ENCODE peak calls at places on chromosomes 6 and 20, in ten cellular contexts. One of them, this sample, is unnamed.

GRCh38 chr6:24981385-24981758 is 45.6 kb upstream of the RIPOR2 start:
- DNase-seq in left lung: no peak
- DNase-seq in RWPE2: no peak
- DNase-seq in astrocyte of the spinal cord: peak
- DNase-seq in GM06990: no peak
- DNase-seq in progenitor cell of endocrine pancreas: no peak
- DNase-seq in cardiac muscle cell: peak
- DNase-seq in body of pancreas: no peak
- DNase-seq in fibroblast of mammary gland: no peak
- DNase-seq in upper lobe of left lung: no peak
- DNase-seq in this sample: no peak

GRCh38 chr20:32241807-32242206 is 34.1 kb downstream of the POFUT1 start:
- DNase-seq in upper lobe of left lung: no peak
- DNase-seq in progenitor cell of endocrine pancreas: no peak
- DNase-seq in cardiac muscle cell: no peak
- DNase-seq in RWPE2: no peak
- DNase-seq in body of pancreas: no peak
- DNase-seq in fibroblast of mammary gland: no peak
- DNase-seq in astrocyte of the spinal cord: no peak
- DNase-seq in left lung: no peak
- DNase-seq in GM06990: no peak
- DNase-seq in this sample: no peak

GRCh38 chr6:132798820-132799538 is 542 bp upstream of the SLC18B1 start:
- DNase-seq in upper lobe of left lung: no peak
- DNase-seq in body of pancreas: peak
- DNase-seq in fibroblast of mammary gland: peak
- DNase-seq in RWPE2: no peak
- DNase-seq in cardiac muscle cell: peak
- DNase-seq in left lung: peak
- DNase-seq in GM06990: peak
- DNase-seq in astrocyte of the spinal cord: peak
- DNase-seq in progenitor cell of endocrine pancreas: peak
- DNase-seq in this sample: peak

GRCh38 chr6:17492350-17492749 is 99.0 kb downstream of the CAP2 start:
- DNase-seq in upper lobe of left lung: no peak
- DNase-seq in body of pancreas: no peak
- DNase-seq in GM06990: no peak
- DNase-seq in fibroblast of mammary gland: no peak
- DNase-seq in left lung: no peak
- DNase-seq in RWPE2: no peak
- DNase-seq in cardiac muscle cell: no peak
- DNase-seq in astrocyte of the spinal cord: no peak
- DNase-seq in progenitor cell of endocrine pancreas: no peak
- DNase-seq in this sample: no peak

GRCh38 chr20:4717816-4718215 is 3.9 kb upstream of the PRND start:
- DNase-seq in upper lobe of left lung: no peak
- DNase-seq in left lung: no peak
- DNase-seq in cardiac muscle cell: no peak
- DNase-seq in astrocyte of the spinal cord: peak
- DNase-seq in fibroblast of mammary gland: peak
- DNase-seq in GM06990: no peak
- DNase-seq in body of pancreas: no peak
- DNase-seq in progenitor cell of endocrine pancreas: no peak
- DNase-seq in RWPE2: no peak
- DNase-seq in this sample: no peak

GRCh38 chr6:21438986-21439352 is 154.6 kb upstream of the SOX4 start:
- DNase-seq in astrocyte of the spinal cord: no peak
- DNase-seq in upper lobe of left lung: no peak
- DNase-seq in cardiac muscle cell: no peak
- DNase-seq in progenitor cell of endocrine pancreas: no peak
- DNase-seq in RWPE2: no peak
- DNase-seq in left lung: no peak
- DNase-seq in fibroblast of mammary gland: peak
- DNase-seq in GM06990: no peak
- DNase-seq in body of pancreas: no peak
- DNase-seq in this sample: no peak

GRCh38 chr6:27836783-27837635 is 75.2 kb downstream of the OR2B2 start:
- DNase-seq in fibroblast of mammary gland: peak
- DNase-seq in GM06990: peak
- DNase-seq in left lung: no peak
- DNase-seq in body of pancreas: peak
- DNase-seq in progenitor cell of endocrine pancreas: no peak
- DNase-seq in cardiac muscle cell: peak
- DNase-seq in RWPE2: peak
- DNase-seq in upper lobe of left lung: no peak
- DNase-seq in astrocyte of the spinal cord: peak
- DNase-seq in this sample: no peak

GRCh38 chr6:150881911-150882481 is 16.5 kb downstream of the MTHFD1L start:
- DNase-seq in astrocyte of the spinal cord: peak
- DNase-seq in body of pancreas: peak
- DNase-seq in fibroblast of mammary gland: peak
- DNase-seq in GM06990: no peak
- DNase-seq in RWPE2: peak
- DNase-seq in upper lobe of left lung: no peak
- DNase-seq in left lung: no peak
- DNase-seq in progenitor cell of endocrine pancreas: no peak
- DNase-seq in cardiac muscle cell: peak
- DNase-seq in this sample: no peak

DNA sequence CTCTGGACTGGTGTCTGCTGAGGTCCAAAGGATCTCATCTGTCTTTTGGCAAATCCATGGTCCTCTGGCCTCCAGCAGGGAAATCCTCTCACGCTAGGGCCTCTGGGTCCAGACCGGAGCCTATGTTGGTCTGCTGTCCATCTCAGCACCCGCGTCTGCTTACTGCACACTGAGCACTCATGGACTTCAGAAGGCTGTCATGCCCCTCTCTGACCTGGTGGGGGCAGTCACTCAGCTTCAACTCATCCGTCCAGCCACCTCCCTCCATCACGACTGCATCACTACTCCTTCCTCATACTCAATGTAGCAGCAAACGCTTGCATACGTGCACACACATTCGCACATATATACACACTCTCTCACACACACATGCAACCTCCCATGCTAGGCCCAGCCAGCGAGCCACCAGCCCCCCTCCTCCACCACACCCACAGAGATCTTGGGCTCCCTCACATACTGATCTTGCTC is 33.3 kb downstream of the GABRR2 start:
- DNase-seq in GM06990: peak
- DNase-seq in progenitor cell of endocrine pancreas: no peak
- DNase-seq in cardiac muscle cell: peak
- DNase-seq in RWPE2: no peak
- DNase-seq in fibroblast of mammary gland: peak
- DNase-seq in astrocyte of the spinal cord: peak
- DNase-seq in left lung: no peak
- DNase-seq in body of pancreas: peak
- DNase-seq in upper lobe of left lung: no peak
- DNase-seq in this sample: peak
- TF ChIP-seq CTCF in GM06990: peak
- TF ChIP-seq CTCF in progenitor cell of endocrine pancreas: peak
- TF ChIP-seq CTCF in cardiac muscle cell: peak
- TF ChIP-seq CTCF in RWPE2: no peak
- TF ChIP-seq CTCF in fibroblast of mammary gland: peak
- TF ChIP-seq CTCF in astrocyte of the spinal cord: peak
- TF ChIP-seq CTCF in left lung: peak
- TF ChIP-seq CTCF in body of pancreas: peak
- TF ChIP-seq CTCF in upper lobe of left lung: peak
- TF ChIP-seq CTCF in this sample: peak

GRCh38 chr6:64249129-64249528 is 613.5 kb downstream of the PHF3 start:
- DNase-seq in cardiac muscle cell: no peak
- DNase-seq in upper lobe of left lung: no peak
- DNase-seq in RWPE2: no peak
- DNase-seq in fibroblast of mammary gland: no peak
- DNase-seq in GM06990: no peak
- DNase-seq in progenitor cell of endocrine pancreas: no peak
- DNase-seq in body of pancreas: no peak
- DNase-seq in left lung: no peak
- DNase-seq in astrocyte of the spinal cord: peak
- DNase-seq in this sample: no peak

GRCh38 chr6:64254558-64254957 is 619.0 kb downstream of the PHF3 start:
- DNase-seq in astrocyte of the spinal cord: no peak
- DNase-seq in body of pancreas: no peak
- DNase-seq in GM06990: no peak
- DNase-seq in left lung: no peak
- DNase-seq in fibroblast of mammary gland: no peak
- DNase-seq in upper lobe of left lung: no peak
- DNase-seq in RWPE2: no peak
- DNase-seq in cardiac muscle cell: no peak
- DNase-seq in progenitor cell of endocrine pancreas: no peak
- DNase-seq in this sample: no peak

GRCh38 chr6:64252256-64252655 is 616.7 kb downstream of the PHF3 start:
- DNase-seq in progenitor cell of endocrine pancreas: no peak
- DNase-seq in fibroblast of mammary gland: no peak
- DNase-seq in body of pancreas: no peak
- DNase-seq in GM06990: no peak
- DNase-seq in astrocyte of the spinal cord: no peak
- DNase-seq in upper lobe of left lung: no peak
- DNase-seq in RWPE2: no peak
- DNase-seq in cardiac muscle cell: no peak
- DNase-seq in left lung: no peak
- DNase-seq in this sample: no peak

GRCh38 chr6:64255000-64255399 is 619.4 kb downstream of the PHF3 start:
- DNase-seq in body of pancreas: no peak
- DNase-seq in cardiac muscle cell: no peak
- DNase-seq in progenitor cell of endocrine pancreas: no peak
- DNase-seq in RWPE2: no peak
- DNase-seq in left lung: no peak
- DNase-seq in GM06990: peak
- DNase-seq in upper lobe of left lung: no peak
- DNase-seq in fibroblast of mammary gland: no peak
- DNase-seq in astrocyte of the spinal cord: no peak
- DNase-seq in this sample: no peak

DNA sequence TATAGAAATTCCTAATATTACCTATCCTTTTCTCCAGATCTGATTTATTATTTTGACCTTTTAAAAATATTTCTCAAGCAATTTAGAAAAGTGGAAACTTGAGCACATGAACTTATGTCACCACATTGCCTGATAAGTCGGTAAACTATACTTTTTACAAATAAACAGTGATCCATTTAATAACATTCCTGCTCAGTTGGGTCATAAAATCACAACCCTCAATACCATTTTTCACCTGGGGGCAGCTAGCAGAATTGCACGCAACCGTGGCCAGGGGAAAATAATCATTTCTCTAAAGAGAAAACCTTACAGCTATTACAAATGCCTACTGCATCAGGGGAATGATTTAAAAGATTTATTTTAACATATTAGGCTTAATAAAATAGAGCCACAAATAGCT is 614.5 kb downstream of the PHF3 start:
- DNase-seq in progenitor cell of endocrine pancreas: no peak
- DNase-seq in astrocyte of the spinal cord: peak
- DNase-seq in fibroblast of mammary gland: no peak
- DNase-seq in upper lobe of left lung: no peak
- DNase-seq in left lung: no peak
- DNase-seq in RWPE2: no peak
- DNase-seq in cardiac muscle cell: no peak
- DNase-seq in GM06990: no peak
- DNase-seq in body of pancreas: no peak
- DNase-seq in this sample: no peak
- TF ChIP-seq CTCF in progenitor cell of endocrine pancreas: peak
- TF ChIP-seq CTCF in astrocyte of the spinal cord: peak
- TF ChIP-seq CTCF in fibroblast of mammary gland: peak
- TF ChIP-seq CTCF in upper lobe of left lung: no peak
- TF ChIP-seq CTCF in left lung: no peak
- TF ChIP-seq CTCF in RWPE2: no peak
- TF ChIP-seq CTCF in cardiac muscle cell: no peak
- TF ChIP-seq CTCF in GM06990: no peak
- TF ChIP-seq CTCF in body of pancreas: no peak
- TF ChIP-seq CTCF in this sample: no peak

DNA sequence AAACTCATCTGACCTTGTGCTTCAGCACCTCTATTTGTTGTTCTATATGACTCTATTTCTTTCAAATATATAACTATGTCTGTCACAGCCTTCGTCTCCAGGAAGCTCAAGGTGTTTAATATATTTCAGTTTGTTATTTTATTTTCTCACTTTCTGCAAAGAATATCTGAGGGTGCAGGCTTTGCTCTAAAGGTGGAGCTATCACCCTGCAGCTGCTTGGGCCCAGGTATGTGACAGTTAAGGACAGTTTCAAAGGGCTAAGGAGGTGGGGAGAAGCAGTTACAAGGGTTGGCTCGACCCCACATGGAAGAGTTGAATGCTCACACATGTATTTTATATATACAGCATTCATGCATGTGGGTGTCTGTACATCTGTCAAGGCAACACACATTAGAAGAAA is 405.6 kb downstream of the BTBD9 start:
- DNase-seq in progenitor cell of endocrine pancreas: no peak
- DNase-seq in cardiac muscle cell: no peak
- DNase-seq in body of pancreas: no peak
- DNase-seq in upper lobe of left lung: no peak
- DNase-seq in RWPE2: no peak
- DNase-seq in left lung: no peak
- DNase-seq in GM06990: no peak
- DNase-seq in fibroblast of mammary gland: no peak
- DNase-seq in astrocyte of the spinal cord: no peak
- DNase-seq in this sample: no peak
- TF ChIP-seq CTCF in progenitor cell of endocrine pancreas: no peak
- TF ChIP-seq CTCF in cardiac muscle cell: no peak
- TF ChIP-seq CTCF in body of pancreas: no peak
- TF ChIP-seq CTCF in upper lobe of left lung: no peak
- TF ChIP-seq CTCF in RWPE2: no peak
- TF ChIP-seq CTCF in left lung: no peak
- TF ChIP-seq CTCF in GM06990: peak
- TF ChIP-seq CTCF in fibroblast of mammary gland: no peak
- TF ChIP-seq CTCF in astrocyte of the spinal cord: no peak
- TF ChIP-seq CTCF in this sample: no peak

GRCh38 chr6:163577404-163577803 is 162.9 kb downstream of the QKI start:
- DNase-seq in RWPE2: no peak
- DNase-seq in upper lobe of left lung: no peak
- DNase-seq in progenitor cell of endocrine pancreas: no peak
- DNase-seq in GM06990: no peak
- DNase-seq in astrocyte of the spinal cord: no peak
- DNase-seq in fibroblast of mammary gland: no peak
- DNase-seq in body of pancreas: no peak
- DNase-seq in left lung: no peak
- DNase-seq in cardiac muscle cell: no peak
- DNase-seq in this sample: no peak

GRCh38 chr6:163579880-163580295 is 165.4 kb downstream of the QKI start:
- DNase-seq in body of pancreas: peak
- DNase-seq in cardiac muscle cell: peak
- DNase-seq in upper lobe of left lung: no peak
- DNase-seq in progenitor cell of endocrine pancreas: no peak
- DNase-seq in astrocyte of the spinal cord: peak
- DNase-seq in left lung: no peak
- DNase-seq in RWPE2: no peak
- DNase-seq in GM06990: no peak
- DNase-seq in fibroblast of mammary gland: peak
- DNase-seq in this sample: no peak

GRCh38 chr6:163579111-163579879 is 164.8 kb downstream of the QKI start:
- DNase-seq in astrocyte of the spinal cord: no peak
- DNase-seq in RWPE2: no peak
- DNase-seq in progenitor cell of endocrine pancreas: no peak
- DNase-seq in left lung: no peak
- DNase-seq in cardiac muscle cell: peak
- DNase-seq in GM06990: no peak
- DNase-seq in upper lobe of left lung: no peak
- DNase-seq in fibroblast of mammary gland: peak
- DNase-seq in body of pancreas: no peak
- DNase-seq in this sample: no peak

GRCh38 chr6:163583558-163583957 is 169.0 kb downstream of the QKI start:
- DNase-seq in GM06990: no peak
- DNase-seq in fibroblast of mammary gland: no peak
- DNase-seq in progenitor cell of endocrine pancreas: no peak
- DNase-seq in cardiac muscle cell: no peak
- DNase-seq in upper lobe of left lung: no peak
- DNase-seq in RWPE2: no peak
- DNase-seq in astrocyte of the spinal cord: no peak
- DNase-seq in body of pancreas: no peak
- DNase-seq in left lung: no peak
- DNase-seq in this sample: no peak

GRCh38 chr6:163580311-163581030 is 166.0 kb downstream of the QKI start:
- DNase-seq in astrocyte of the spinal cord: no peak
- DNase-seq in left lung: no peak
- DNase-seq in RWPE2: no peak
- DNase-seq in body of pancreas: no peak
- DNase-seq in fibroblast of mammary gland: no peak
- DNase-seq in progenitor cell of endocrine pancreas: no peak
- DNase-seq in cardiac muscle cell: no peak
- DNase-seq in upper lobe of left lung: no peak
- DNase-seq in GM06990: no peak
- DNase-seq in this sample: no peak
- TF ChIP-seq CTCF in astrocyte of the spinal cord: no peak
- TF ChIP-seq CTCF in left lung: no peak
- TF ChIP-seq CTCF in RWPE2: no peak
- TF ChIP-seq CTCF in body of pancreas: no peak
- TF ChIP-seq CTCF in fibroblast of mammary gland: no peak
- TF ChIP-seq CTCF in progenitor cell of endocrine pancreas: no peak
- TF ChIP-seq CTCF in cardiac muscle cell: no peak
- TF ChIP-seq CTCF in upper lobe of left lung: no peak
- TF ChIP-seq CTCF in GM06990: no peak
- TF ChIP-seq CTCF in this sample: no peak